ENCODE peak calls at places on chromosomes 13 and 19, in four cellular contexts. X is stimulated activated naive CD4-positive, alpha-beta T cell; H is CD8-positive, alpha-beta T cell; Z is stimulated activated CD4-positive, alpha-beta T cell treated with anti-CD3 and anti-CD28 coated beads, Interleukin-15, amount 100 ng/mL, for 1 hour. I is an unnamed sample.

GRCh38 chr19:40530091-40530901 is 46.4 kb upstream of the SHKBP1 start:
- DNase-seq in X (peak), H (no peak), Z (no peak), I (no peak)

GRCh38 chr13:71285700-71286099 is 581.3 kb downstream of the DACH1 start:
- DNase-seq in X (no peak), H (no peak), Z (no peak), I (no peak)

GRCh38 chr13:45331981-45332830 is 8.8 kb downstream of the TPT1 start:
- DNase-seq in X (no peak), H (no peak), Z (no peak), I (no peak)

GRCh38 chr13:52070929-52071523 is 46.5 kb downstream of the UTP14C start:
- DNase-seq in X (no peak), H (no peak), Z (no peak), I (no peak)

GRCh38 chr13:40483601-40484000 is 182.8 kb downstream of the FOXO1 start:
- DNase-seq in X (no peak), H (no peak), Z (no peak), I (no peak)

GRCh38 chr19:498977-499623 is 2.8 kb downstream of the MADCAM1 start:
- DNase-seq in X (no peak), H (no peak), Z (no peak), I (no peak)

GRCh38 chr13:32087955-32088747 is 56.6 kb downstream of the FRY start:
- DNase-seq in X (no peak), H (no peak), Z (no peak), I (no peak)

GRCh38 chr13:61188057-61188456 is 227.6 kb downstream of the PCDH20 start:
- DNase-seq in X (no peak), H (no peak), Z (no peak), I (no peak)

GRCh38 chr19:15421726-15422260 is 3.0 kb upstream of the AKAP8L start:
- DNase-seq in X (no peak), H (no peak), Z (no peak), I (no peak)

GRCh38 chr13:56755181-56755580 is 385.5 kb upstream of the PRR20A start:
- DNase-seq in X (no peak), H (no peak), Z (no peak), I (no peak)

GRCh38 chr13:73542446-73542845 is 483.6 kb downstream of the KLF5 start:
- DNase-seq in X (no peak), H (no peak), Z (no peak), I (no peak)

I was measured in activated gamma-delta T cell treated with Interleukin-2 at 50 U/mL for 16 hours.